ENCODE peak calls at places on chromosomes 16 and 17, in six cellular contexts. Q, K, M, H, N and F are unnamed samples.

GRCh38 chr17:6244253-6244652 is 174.1 kb downstream of the WSCD1 start:
- DNase-seq in K (no peak), M (no peak), N (no peak), Q (no peak), H (no peak), F (no peak)

GRCh38 chr17:57861737-57862409 is 12.0 kb upstream of the MRPS23 start:
- DNase-seq in Q (peak), H (no peak), K (peak), N (peak), M (peak), F (peak)

GRCh38 chr17:64679710-64680216 is 17.7 kb upstream of the SMURF2 start:
- DNase-seq in Q (peak), K (no peak), H (no peak), N (peak), M (no peak), F (peak)

GRCh38 chr17:8173056-8173870 is 2.9 kb downstream of the TMEM107 start:
- DNase-seq in Q (peak), M (no peak), N (peak), H (peak), K (peak), F (peak)

GRCh38 chr17:81429353-81429774 is 34.1 kb downstream of the BAHCC1 start:
- DNase-seq in Q (peak), H (no peak), N (no peak), K (no peak), M (no peak), F (peak)

GRCh38 chr16:24998201-24998600 is 17.0 kb downstream of the ARHGAP17 start:
- DNase-seq in H (no peak), N (no peak), K (no peak), M (no peak), Q (no peak), F (no peak)

GRCh38 chr16:31477220-31478216 is 5.4 kb upstream of the SLC5A2 start:
- DNase-seq in M (peak), Q (no peak), H (peak), N (peak), K (peak), F (no peak)

GRCh38 chr17:61450641-61451537 is 1.3 kb upstream of the TBX4 start:
- DNase-seq in M (peak), Q (no peak), N (no peak), K (no peak), H (no peak), F (no peak)

GRCh38 chr17:48927978-48928716 is 16.5 kb downstream of the SNF8 start:
- DNase-seq in K (no peak), Q (no peak), H (no peak), N (no peak), M (no peak), F (no peak)

GRCh38 chr16:725463-726187 is 618 bp downstream of the CCDC78 start:
- DNase-seq in N (no peak), M (no peak), H (no peak), K (no peak), Q (no peak), F (no peak)

GRCh38 chr16:1078579-1079021 is 6.1 kb downstream of the SSTR5 start:
- DNase-seq in N (peak), K (no peak), M (no peak), H (no peak), Q (peak), F (peak)

GRCh38 chr16:17515421-17516210 is 44.9 kb upstream of the XYLT1 start:
- DNase-seq in H (no peak), K (no peak), Q (no peak), M (no peak), N (no peak), F (no peak)

GRCh38 chr17:21193031-21193430 is 20.9 kb downstream of the TMEM11 start:
- DNase-seq in N (no peak), H (no peak), Q (no peak), M (no peak), K (no peak), F (no peak)

GRCh38 chr16:67961551-67961957 is 6.9 kb downstream of the SLC12A4 start:
- DNase-seq in Q (no peak), N (no peak), K (no peak), H (no peak), M (no peak), F (no peak)
- TF ChIP-seq JUN in Q (no peak), N (no peak), K (no peak), H (no peak), M (no peak), F (no peak)

GRCh38 chr16:50842589-50842988 is 100.7 kb downstream of the CYLD start:
- DNase-seq in K (no peak), N (no peak), H (peak), Q (no peak), M (peak), F (no peak)
- TF ChIP-seq JUN in K (no peak), N (no peak), H (no peak), Q (no peak), M (no peak), F (no peak)

GRCh38 chr16:55055262-55055661 is 124.6 kb downstream of the IRX5 start:
- DNase-seq in M (no peak), H (no peak), K (no peak), Q (no peak), N (no peak), F (no peak)

GRCh38 chr16:55053071-55053415 is 122.4 kb downstream of the IRX5 start:
- DNase-seq in Q (no peak), K (no peak), H (no peak), M (no peak), N (no peak), F (no peak)

GRCh38 chr16:55048745-55049144 is 118.1 kb downstream of the IRX5 start:
- DNase-seq in K (no peak), H (no peak), Q (no peak), M (no peak), N (no peak), F (no peak)

GRCh38 chr16:55051571-55051970 is 120.9 kb downstream of the IRX5 start:
- DNase-seq in H (no peak), K (no peak), M (no peak), Q (no peak), N (no peak), F (no peak)

DNA sequence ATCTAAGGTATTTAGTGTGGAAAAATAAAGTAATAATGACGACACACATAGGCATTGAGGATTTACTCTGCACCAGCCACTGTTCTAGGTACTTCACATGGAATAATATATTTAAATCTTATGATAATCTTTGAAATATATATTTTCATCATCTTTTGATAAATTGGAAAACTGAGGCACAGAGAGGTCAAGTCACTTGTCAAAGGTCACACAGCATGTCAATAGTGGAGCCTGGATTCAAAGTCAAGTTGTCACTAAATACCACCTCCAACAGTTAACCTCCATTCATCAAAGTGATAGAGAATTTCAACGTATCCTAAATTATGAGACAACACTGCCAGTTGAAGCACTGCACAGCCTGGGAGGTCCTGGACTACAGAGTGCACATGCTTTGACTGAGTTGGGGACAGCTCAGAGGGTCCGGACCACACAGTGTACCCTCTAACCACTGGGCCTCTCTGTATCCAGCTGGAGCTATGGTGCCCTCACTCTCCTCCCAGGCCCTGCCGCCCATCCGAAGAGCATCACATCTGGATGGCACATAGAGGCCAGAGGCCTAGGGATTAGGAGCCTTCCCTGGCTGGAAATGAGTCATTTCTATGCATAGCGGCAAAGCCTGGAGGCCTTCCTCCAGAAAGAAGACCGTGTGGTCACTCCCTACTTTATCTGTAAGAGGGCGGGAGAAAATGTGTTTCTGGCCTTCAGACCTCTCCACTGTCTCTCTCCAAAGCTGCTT is 121.8 kb downstream of the IRX5 start:
- DNase-seq in Q (no peak), K (no peak), M (no peak), H (no peak), N (no peak), F (no peak)
- TF ChIP-seq JUN in Q (no peak), K (no peak), M (no peak), H (no peak), N (no peak), F (no peak)

DNA sequence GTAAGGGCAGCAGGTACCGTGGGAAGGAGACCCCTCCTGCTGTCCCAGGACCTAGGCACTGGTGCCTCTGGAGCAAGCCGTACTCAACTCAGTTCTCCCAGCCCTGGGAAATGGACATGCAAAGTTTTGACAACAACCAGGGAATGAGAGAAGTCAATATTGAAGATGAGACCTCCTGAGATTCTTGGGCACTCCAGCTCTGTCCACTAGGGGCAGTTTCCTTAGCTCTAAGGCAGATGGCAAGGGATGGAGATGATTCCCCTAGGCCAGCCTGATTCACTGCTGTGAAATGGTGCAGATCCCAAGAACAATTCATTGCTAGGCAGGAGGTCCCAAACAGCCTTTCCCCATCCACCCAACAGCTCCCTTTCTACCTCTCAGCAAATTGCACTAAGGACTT is 20.6 kb upstream of the SDR42E2 start:
- DNase-seq in N (peak), M (peak), H (peak), Q (peak), K (peak), F (peak)
- TF ChIP-seq JUN in N (no peak), M (no peak), H (no peak), Q (no peak), K (no peak), F (no peak)

DNA sequence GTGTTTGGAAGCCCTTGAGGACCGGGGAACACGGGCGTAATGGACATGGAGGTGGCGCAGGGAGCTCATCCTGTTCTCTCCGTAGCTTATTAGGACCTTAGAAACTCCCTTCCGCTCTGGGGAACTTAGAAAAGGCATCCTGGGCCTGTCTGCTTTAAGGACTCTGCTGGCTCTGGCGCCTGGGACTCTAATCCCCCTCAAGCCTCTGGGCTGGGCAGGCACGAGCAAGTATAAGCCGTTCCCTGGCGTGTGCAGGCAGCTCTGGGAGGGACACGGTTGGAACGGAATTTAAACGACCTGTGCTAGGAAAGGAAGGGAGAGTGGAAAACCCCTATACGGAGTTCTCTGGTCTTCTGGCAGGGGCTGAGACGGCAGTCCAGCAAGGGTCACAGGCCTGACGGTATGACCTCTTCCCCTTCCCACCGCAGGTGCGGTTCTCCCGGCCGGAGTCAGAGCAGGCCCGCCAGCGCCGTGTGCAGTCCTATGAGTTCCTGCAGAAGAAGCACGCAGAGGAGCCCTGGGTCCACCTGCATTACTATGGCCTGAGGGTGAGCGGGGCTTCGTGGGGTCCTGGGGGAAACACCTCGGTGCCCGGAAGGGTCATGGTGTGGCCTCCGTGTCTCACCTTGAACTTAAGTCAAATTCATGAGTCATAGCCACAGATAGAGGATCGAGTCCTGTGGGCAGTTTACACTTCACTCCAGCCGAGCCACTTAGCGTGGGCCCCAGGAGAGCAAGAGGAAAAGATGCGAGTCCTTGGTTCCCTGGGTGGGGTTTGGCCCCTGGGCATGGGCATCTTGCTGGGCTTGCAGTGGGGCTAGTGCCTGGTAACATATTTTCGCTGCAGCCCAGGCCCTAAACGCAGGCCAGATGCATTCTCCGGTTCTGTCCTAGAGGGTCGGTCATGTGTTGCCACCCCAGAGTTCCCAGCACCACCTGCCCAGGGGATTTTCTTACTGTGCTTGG is 17.7 kb downstream of the POLR3E start:
- DNase-seq in H (no peak), N (no peak), K (no peak), M (no peak), Q (no peak), F (no peak)
- TF ChIP-seq JUN in H (no peak), N (no peak), K (no peak), M (no peak), Q (no peak), F (no peak)

DNA sequence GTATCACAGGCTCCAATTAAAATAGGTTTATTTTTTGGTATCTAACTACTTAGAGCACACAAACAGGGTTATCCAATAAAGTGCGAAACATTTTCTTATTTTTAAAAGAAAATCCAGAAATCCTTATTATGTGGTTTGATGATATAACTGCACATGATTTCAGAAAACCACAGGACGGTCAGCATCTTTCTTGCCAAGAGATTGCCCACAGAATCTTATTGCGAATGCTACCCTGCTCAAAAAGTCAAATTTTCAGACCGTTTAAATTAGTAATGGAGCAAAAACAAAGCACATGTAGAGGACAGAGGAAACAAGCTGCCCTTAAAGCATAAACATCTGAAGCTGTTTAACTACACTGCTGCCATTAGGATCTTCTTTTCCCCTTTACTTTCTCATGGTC is 43.9 kb downstream of the CMTM4 start:
- DNase-seq in K (no peak), H (no peak), N (no peak), Q (no peak), M (no peak), F (no peak)
- TF ChIP-seq JUN in K (no peak), H (no peak), N (no peak), Q (no peak), M (no peak), F (no peak)

GRCh38 chr16:76787394-76787793 is 403.6 kb upstream of the MON1B start:
- DNase-seq in K (no peak), H (no peak), Q (no peak), M (no peak), N (no peak), F (no peak)
- TF ChIP-seq JUN in K (no peak), H (no peak), Q (no peak), M (no peak), N (no peak), F (no peak)

GRCh38 chr17:29595107-29595942 is 2.4 kb downstream of the ANKRD13B start:
- DNase-seq in H (no peak), K (no peak), Q (no peak), N (no peak), M (no peak), F (no peak)
- TF ChIP-seq JUN in H (no peak), K (no peak), Q (no peak), N (no peak), M (no peak), F (no peak)

DNA sequence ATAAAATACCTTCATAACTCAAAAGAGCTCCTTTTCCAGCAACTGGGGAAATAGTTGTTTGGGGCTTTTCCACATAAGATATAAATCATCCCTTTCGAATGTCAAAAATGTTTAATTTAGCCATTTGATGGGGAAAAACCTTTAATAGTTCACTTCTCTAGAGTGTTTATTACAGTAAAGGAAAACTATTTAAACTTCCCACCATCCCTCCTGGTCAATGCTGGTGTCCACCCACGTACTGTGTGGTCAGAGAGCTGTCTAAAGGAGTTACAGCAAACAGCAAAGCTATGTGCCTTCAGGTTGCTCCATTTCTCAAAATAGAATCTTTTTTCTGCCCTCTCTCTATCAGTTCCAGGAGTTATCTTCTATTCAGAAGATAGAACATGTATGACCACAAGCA is 33.5 kb downstream of the KANSL1 start:
- DNase-seq in K (no peak), M (no peak), H (peak), N (no peak), Q (no peak), F (no peak)
- TF ChIP-seq JUN in K (no peak), M (no peak), H (no peak), N (no peak), Q (no peak), F (no peak)